ENCODE peak calls at places on chromosomes 7 and 10, in six cellular contexts. R is caudate nucleus; F is hippocampal formation; L is cerebellar nuclear complex; V is activated CD4-positive, alpha-beta T cell treated with anti-CD3 and anti-CD28 coated beads, Interleukin-2, amount 10 ng/mL, durations not matched to agents 7 days and 5 days; X is DMS153. P is an unnamed sample.

GRCh38 chr7:116560021-116560970 is 35.5 kb downstream of the CAV1 start:
- DNase-seq in V (no peak), L (no peak), F (no peak), R (no peak), X (peak), P (no peak)

GRCh38 chr10:21935439-21936023 is 68.0 kb downstream of the DNAJC1 start:
- DNase-seq in V (no peak), F (no peak), L (no peak), R (no peak), X (no peak), P (no peak)

GRCh38 chr10:84329094-84329611 is 764 bp downstream of the CCSER2 start:
- DNase-seq in X (no peak), L (no peak), F (no peak), V (peak), R (no peak), P (no peak)

GRCh38 chr10:96719205-96719604 is 1.1 kb downstream of the PIK3AP1 start:
- DNase-seq in V (no peak), X (no peak), F (no peak), R (no peak), L (no peak), P (no peak)

GRCh38 chr7:34247468-34247867 is 342.1 kb downstream of the BMPER start:
- DNase-seq in X (no peak), F (no peak), V (no peak), L (no peak), R (no peak), P (no peak)

GRCh38 chr7:20407585-20408466 is 77.1 kb downstream of the ITGB8 start:
- DNase-seq in L (no peak), X (peak), R (no peak), F (no peak), V (no peak), P (no peak)

GRCh38 chr7:150342119-150342405 is 633 bp upstream of the RARRES2 start:
- DNase-seq in V (no peak), F (no peak), R (no peak), L (no peak), X (no peak), P (no peak)

GRCh38 chr7:24718977-24719491 is 38.2 kb downstream of the GSDME start:
- DNase-seq in X (peak), R (no peak), V (no peak), F (no peak), L (no peak), P (no peak)

GRCh38 chr7:26155531-26156375 is 3.8 kb downstream of the NFE2L3 start:
- DNase-seq in R (no peak), L (no peak), V (no peak), F (no peak), X (no peak), P (no peak)

GRCh38 chr7:150854066-150855000 is 2.0 kb downstream of the AOC1 start:
- DNase-seq in R (no peak), X (no peak), L (no peak), F (no peak), V (no peak), P (no peak)

GRCh38 chr10:3737811-3738311 is 47.1 kb downstream of the KLF6 start:
- DNase-seq in X (no peak), V (no peak), F (no peak), R (no peak), L (no peak), P (no peak)

GRCh38 chr7:21617916-21618390 is 75.1 kb downstream of the DNAH11 start:
- DNase-seq in L (no peak), X (no peak), V (no peak), R (no peak), F (no peak), P (no peak)

GRCh38 chr10:104435822-104436221 is 82.2 kb downstream of the CFAP58 start:
- DNase-seq in V (no peak), F (no peak), L (no peak), X (no peak), R (no peak), P (no peak)

P was measured in C1 segment of cervical spinal cord.